ENCODE peak calls at places on chromosomes 13 and 19, in four cellular contexts. K is heart left ventricle, V is aorta, D is fibroblast of lung. R is an unnamed sample.

GRCh38 chr19:31185261-31185660 is 164.0 kb downstream of the TSHZ3 start:
- DNase-seq in K (no peak), V (no peak), D (no peak), R (peak; percentile 9)

GRCh38 chr19:54154603-54155345 is 4.7 kb downstream of the LENG1 start:
- DNase-seq in K (no peak), V (no peak), D (no peak), R (no peak)

GRCh38 chr13:58495668-58496067 is 864.1 kb downstream of the PCDH17 start:
- DNase-seq in K (no peak), V (no peak), D (no peak), R (no peak)

GRCh38 chr13:33927315-33927714 is 109.4 kb downstream of the RFC3 start:
- DNase-seq in K (no peak), V (no peak), D (peak; percentile 78), R (no peak)

GRCh38 chr19:49954092-49954825 is 6.7 kb downstream of the SIGLEC11 start:
- DNase-seq in K (no peak), V (peak; percentile 49), D (peak; percentile 24), R (peak; percentile 38)

GRCh38 chr13:27293873-27294515 is 23.4 kb downstream of the RASL11A start:
- DNase-seq in K (no peak), V (no peak), D (no peak), R (no peak)

GRCh38 chr19:3270908-3271307 is 46.4 kb downstream of the CELF5 start:
- DNase-seq in K (no peak), V (no peak), D (peak; percentile 47), R (peak; percentile 55)

GRCh38 chr19:46618670-46619231 is 6.1 kb downstream of the PTGIR start:
- DNase-seq in K (peak; percentile 18), V (no peak), D (peak; percentile 76), R (peak; percentile 76)

DNA sequence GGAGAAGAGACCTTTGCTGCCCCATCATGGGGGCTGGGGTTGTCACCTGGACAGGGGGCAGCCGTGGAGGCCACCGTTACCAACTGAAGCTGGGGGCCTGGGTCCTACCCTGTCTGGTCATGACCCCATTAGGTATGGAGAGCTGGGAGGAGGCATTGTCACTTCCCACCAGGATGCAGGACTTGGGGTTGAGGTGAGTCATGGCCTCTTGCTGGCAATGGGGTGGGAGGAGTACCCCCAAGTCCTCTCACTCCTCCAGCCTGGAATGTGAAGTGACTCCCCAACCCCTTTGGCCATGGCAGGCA is 9.0 kb downstream of the EGLN2 start:
- DNase-seq in K (no peak), V (no peak), D (no peak), R (no peak)
- H3K4me1 ChIP-seq in K (peaks cover 94% of the 10 kb centered on the region), V (no peaks in the 10 kb centered on the region), D (peaks cover 28% of the 10 kb centered on the region), R (peaks cover 33% of the 10 kb centered on the region)

DNA sequence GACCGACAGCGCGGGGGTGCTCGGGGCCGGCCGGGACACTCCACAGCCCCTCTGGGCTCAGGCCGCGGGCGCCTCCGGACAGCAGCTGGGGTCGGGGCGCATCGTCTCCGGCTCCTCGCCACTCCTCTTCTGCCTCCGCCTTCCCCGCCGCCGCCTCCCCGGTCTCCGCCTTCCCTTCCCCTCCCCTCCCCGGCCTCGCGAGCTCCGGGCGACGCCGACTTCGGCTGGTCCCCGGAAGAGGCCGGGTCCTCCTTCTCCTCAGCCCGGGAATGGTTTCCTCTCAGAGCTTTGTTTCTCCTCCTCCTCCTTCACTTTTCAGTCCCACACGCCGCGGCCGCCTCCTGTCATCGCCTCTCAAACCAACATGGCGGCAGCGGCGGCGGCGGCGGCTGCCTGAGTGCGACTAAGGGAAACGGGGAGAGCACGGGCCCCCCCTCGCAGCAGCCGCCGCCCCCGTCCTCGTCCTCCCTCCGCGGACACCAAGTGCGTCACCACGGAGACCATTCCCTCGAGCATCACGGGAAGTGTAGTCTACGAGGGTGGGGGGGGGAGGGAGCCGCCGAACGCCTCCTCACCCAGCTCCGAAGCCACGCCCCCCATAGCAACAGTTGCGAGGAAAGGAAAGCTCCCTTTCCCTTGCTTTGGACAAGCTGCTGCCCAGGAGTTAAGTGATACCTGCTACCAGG is at the start of gene UBL3:
- DNase-seq in K (peak; percentile 97), V (peak; percentile 98), D (peak; percentile 95), R (peak; percentile 98)
- H3K27ac ChIP-seq in K (peak within 1 kb of the TSS; percentile 97), V (peak within 1 kb of the TSS; percentile 86), D (peak within 1 kb of the TSS; percentile 93), R (peak within 1 kb of the TSS; percentile 93)

GRCh38 chr19:1104452-1105216 is 840 bp downstream of the GPX4 start:
- DNase-seq in K (peak; percentile 86), V (peak; percentile 87), D (peak; percentile 70), R (peak; percentile 90)

GRCh38 chr19:1102407-1103106 is 1.2 kb upstream of the GPX4 start:
- DNase-seq in K (no peak), V (peak; percentile 75), D (peak; percentile 100), R (peak; percentile 99)

GRCh38 chr19:1105873-1106840 is 2.4 kb downstream of the GPX4 start:
- DNase-seq in K (no peak), V (no peak), D (no peak), R (no peak)

GRCh38 chr19:1105217-1105872 is 1.6 kb downstream of the GPX4 start:
- DNase-seq in K (no peak), V (peak; percentile 74), D (no peak), R (no peak)

DNA sequence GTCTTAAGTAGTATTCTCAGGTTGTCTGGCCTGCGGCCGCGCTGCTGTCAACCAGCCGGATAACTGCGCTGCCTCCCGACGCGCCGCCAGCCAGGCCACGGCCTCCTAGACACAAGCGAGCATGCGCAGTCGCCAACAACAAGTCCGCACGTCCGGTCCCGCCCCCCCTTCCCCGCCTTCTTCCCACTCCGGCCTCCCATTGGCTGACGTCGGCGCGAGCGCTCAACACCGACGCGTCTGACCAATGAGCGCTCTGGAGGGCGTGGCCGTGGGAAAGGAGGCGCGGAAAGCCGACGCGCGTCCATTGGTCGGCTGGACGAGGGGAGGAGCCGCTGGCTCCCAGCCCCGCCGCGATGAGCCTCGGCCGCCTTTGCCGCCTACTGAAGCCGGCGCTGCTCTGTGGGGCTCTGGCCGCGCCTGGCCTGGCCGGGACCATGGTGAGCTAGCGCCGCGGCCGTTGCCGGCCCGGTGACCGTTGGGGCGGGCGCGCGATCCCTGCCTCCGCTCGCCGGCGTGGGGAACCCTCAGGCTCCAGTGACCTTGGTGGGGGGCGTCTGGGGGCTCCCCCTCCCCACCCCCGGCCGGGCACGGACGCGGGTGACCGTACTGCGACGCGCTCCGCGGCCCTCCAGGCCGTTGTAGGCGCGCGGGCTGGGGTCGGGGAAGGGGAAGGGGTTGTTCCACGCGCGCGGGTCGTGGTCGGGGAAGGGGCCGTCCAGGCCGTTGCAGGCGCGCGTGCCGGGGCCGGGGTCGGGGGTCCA is at the start of gene GPX4:
- DNase-seq in K (peak; percentile 100), V (peak; percentile 100), D (peak; percentile 99), R (peak; percentile 100)
- H3K4me1 ChIP-seq in K (peaks cover 73% of the 10 kb centered on the region), V (no peaks in the 10 kb centered on the region), D (peaks cover 19% of the 10 kb centered on the region), R (peaks cover 28% of the 10 kb centered on the region)

GRCh38 chr19:35350591-35350990 is 2.9 kb downstream of the FFAR1 start:
- DNase-seq in K (no peak), V (no peak), D (no peak), R (no peak)

GRCh38 chr19:35347930-35348298 is 212 bp downstream of the FFAR1 start:
- DNase-seq in K (no peak), V (no peak), D (no peak), R (no peak)

GRCh38 chr19:35348909-35349611 is 1.4 kb downstream of the FFAR1 start:
- DNase-seq in K (no peak), V (no peak), D (no peak), R (no peak)

GRCh38 chr19:35351441-35352176 is 3.9 kb downstream of the FFAR1 start:
- DNase-seq in K (no peak), V (peak; percentile 38), D (no peak), R (no peak)

GRCh38 chr19:35349614-35350521 is 2.2 kb downstream of the FFAR1 start:
- DNase-seq in K (no peak), V (no peak), D (no peak), R (no peak)
- H3K27ac ChIP-seq in K (no peak overlapping the region), V (no peak overlapping the region), D (no peak overlapping the region), R (no peak overlapping the region)

GRCh38 chr13:41952749-41953148 is 8.2 kb downstream of the VWA8 start:
- DNase-seq in K (no peak), V (no peak), D (no peak), R (no peak)

GRCh38 chr13:41956272-41956671 is 4.6 kb downstream of the VWA8 start:
- DNase-seq in K (no peak), V (no peak), D (no peak), R (no peak)

GRCh38 chr13:41954226-41954625 is 6.7 kb downstream of the VWA8 start:
- DNase-seq in K (no peak), V (no peak), D (no peak), R (no peak)

GRCh38 chr13:41960195-41960699 is 662 bp downstream of the VWA8 start:
- DNase-seq in K (peak; percentile 36), V (no peak), D (peak; percentile 47), R (peak; percentile 41)

DNA sequence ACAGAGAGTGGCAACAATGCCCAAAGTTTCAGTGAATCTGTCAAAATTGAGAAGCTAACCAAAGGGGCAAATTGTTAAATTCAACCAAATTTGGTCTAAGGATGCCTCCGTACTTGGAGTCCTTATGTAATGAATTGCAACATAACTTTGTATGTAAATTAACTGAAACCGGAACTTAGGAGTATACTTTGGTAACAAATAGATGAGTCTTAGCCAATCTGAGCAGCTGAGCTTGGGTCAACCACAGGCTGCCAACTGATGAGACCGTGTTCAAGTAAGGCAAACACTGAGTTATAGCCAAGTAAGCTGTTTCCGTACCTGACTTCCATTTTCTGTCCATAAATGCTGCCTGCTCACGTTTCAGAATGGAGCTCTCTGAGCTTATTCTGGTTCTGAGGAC is 5.3 kb downstream of the VWA8 start:
- DNase-seq in K (no peak), V (no peak), D (no peak), R (no peak)
- H3K4me1 ChIP-seq in K (peaks cover 39% of the 10 kb centered on the region), V (no peaks in the 10 kb centered on the region), D (no peaks in the 10 kb centered on the region), R (peaks cover 17% of the 10 kb centered on the region)